ENCODE peak calls at places on chromosomes 12 and 14, in five cellular contexts. A is smooth muscle cell of the brain vasculature; J is naive thymus-derived CD8-positive, alpha-beta T cell; Z is AG10803; N is HCT116. W is an unnamed sample.

GRCh38 chr14:51533877-51534553 is 117.7 kb upstream of the FRMD6 start:
- DNase-seq in N (no peak), A (no peak), J (no peak), Z (no peak), W (no peak)

GRCh38 chr12:2355198-2355597 is 302.4 kb downstream of the CACNA1C start:
- DNase-seq in Z (no peak), A (no peak), N (no peak), J (no peak), W (no peak)

GRCh38 chr12:56040151-56040550 is 1.6 kb upstream of the RPS26 start:
- DNase-seq in A (no peak), Z (no peak), J (no peak), N (no peak), W (no peak)

GRCh38 chr12:522692-523378 is 63.1 kb downstream of the B4GALNT3 start:
- DNase-seq in N (no peak), Z (no peak), A (no peak), J (no peak), W (no peak)

GRCh38 chr12:54593716-54594115 is 5.3 kb upstream of the PPP1R1A start:
- DNase-seq in Z (no peak), J (no peak), N (no peak), A (no peak), W (no peak)

GRCh38 chr12:89663577-89664357 is 44.9 kb downstream of the ATP2B1 start:
- DNase-seq in A (no peak), Z (peak), J (no peak), N (no peak), W (peak)

GRCh38 chr12:48000878-48001321 is 3.4 kb downstream of the COL2A1 start:
- DNase-seq in J (peak), N (peak), Z (peak), A (no peak), W (peak)

GRCh38 chr14:94631536-94632304 is 19.5 kb downstream of the SERPINA3 start:
- DNase-seq in N (no peak), Z (no peak), A (no peak), J (no peak), W (no peak)

GRCh38 chr12:79055926-79056674 is 191.5 kb downstream of the SYT1 start:
- DNase-seq in J (no peak), Z (no peak), N (peak), A (no peak), W (peak)

GRCh38 chr12:124567035-124567672 is at the start of gene NCOR2:
- DNase-seq in N (no peak), J (peak), Z (no peak), A (no peak), W (no peak)

GRCh38 chr14:49508124-49508523 is 78.1 kb downstream of the RPS29 start:
- DNase-seq in N (no peak), J (no peak), A (no peak), Z (peak), W (no peak)

GRCh38 chr12:39620664-39621658 is 1.4 kb upstream of the ABCD2 start:
- DNase-seq in N (no peak), Z (no peak), A (no peak), J (no peak), W (no peak)

GRCh38 chr14:95226801-95227200 is 69.5 kb upstream of the DICER1 start:
- DNase-seq in N (no peak), Z (no peak), J (no peak), A (no peak), W (no peak)

GRCh38 chr12:126337556-126337955 is 1272.3 kb downstream of the AACS start:
- DNase-seq in J (no peak), N (no peak), Z (no peak), A (no peak), W (peak)

GRCh38 chr12:71060426-71060825 is 97.4 kb downstream of the TSPAN8 start:
- DNase-seq in N (no peak), J (no peak), A (no peak), Z (no peak), W (no peak)

GRCh38 chr12:49527361-49528130 is 11.3 kb upstream of the KCNH3 start:
- DNase-seq in J (no peak), Z (no peak), N (no peak), A (no peak), W (no peak)

GRCh38 chr14:102043251-102044025 is 43.4 kb downstream of the HSP90AA1 start:
- DNase-seq in J (no peak), Z (peak), N (no peak), A (no peak), W (peak)

GRCh38 chr14:61573748-61574513 is 121.4 kb upstream of the HIF1A start:
- DNase-seq in A (no peak), Z (peak), N (no peak), J (no peak), W (peak)

GRCh38 chr12:47813491-47814196 is 6.1 kb downstream of the HDAC7 start:
- DNase-seq in J (no peak), Z (no peak), N (no peak), A (no peak), W (peak)

GRCh38 chr12:47270782-47271664 is 191.3 kb upstream of the AMIGO2 start:
- DNase-seq in N (peak), A (no peak), J (no peak), Z (peak), W (peak)

GRCh38 chr14:52044791-52045522 is 23.9 kb downstream of the NID2 start:
- DNase-seq in J (no peak), A (no peak), Z (peak), N (no peak), W (peak)

GRCh38 chr12:68122236-68122920 is 37.2 kb downstream of the IFNG start:
- DNase-seq in N (no peak), Z (no peak), J (no peak), A (no peak), W (peak)

GRCh38 chr12:132030367-132031038 is 80.8 kb downstream of the EP400 start:
- DNase-seq in N (no peak), A (no peak), Z (peak), J (no peak), W (peak)

GRCh38 chr12:83365317-83365716 is 678.6 kb downstream of the TMTC2 start:
- DNase-seq in A (no peak), N (no peak), J (no peak), Z (no peak), W (no peak)

GRCh38 chr12:6955462-6956331 is 4.5 kb downstream of the PTPN6 start:
- DNase-seq in J (no peak), N (no peak), Z (no peak), A (no peak), W (no peak)

GRCh38 chr14:87615822-87616679 is 376.9 kb downstream of the GALC start:
- DNase-seq in A (no peak), Z (peak), N (peak), J (no peak), W (peak)

GRCh38 chr14:22007278-22008097 is 333.9 kb upstream of the OR4E1 start:
- DNase-seq in N (no peak), J (no peak), Z (no peak), A (no peak), W (no peak)

W was measured in fibroblast of mammary gland.